ENCODE peak calls at places on chromosomes 4 and X, in eight cellular contexts. F, V, W, X, R, M, O and A are unnamed samples.

GRCh38 chr4:14719053-14719452 is 283.2 kb upstream of the CPEB2 start:
- DNase-seq in O (no peak), F (no peak), X (no peak), V (peak; percentile 24), W (no peak), R (peak; percentile 8), M (no peak), A (no peak)

GRCh38 chr4:173332963-173333657 is 1.0 kb downstream of the HMGB2 start:
- DNase-seq in F (no peak), W (no peak), M (no peak), X (peak; percentile 20), V (no peak), R (no peak), O (peak; percentile 14), A (no peak)

GRCh38 chrX:1582686-1583437 is 8.5 kb upstream of the AKAP17A start:
- DNase-seq in R (no peak), X (no peak), M (no peak), F (no peak), V (peak; percentile 49), O (peak; percentile 45), W (no peak), A (no peak)

GRCh38 chr4:124903995-124904722 is 191.6 kb upstream of the ANKRD50 start:
- DNase-seq in V (peak; percentile 67), R (peak; percentile 42), M (peak; percentile 92), F (no peak), O (no peak), W (peak; percentile 22), X (no peak), A (no peak)

GRCh38 chr4:169151671-169152070 is 119.1 kb downstream of the SH3RF1 start:
- DNase-seq in V (peak; percentile 53), X (no peak), W (no peak), R (no peak), M (no peak), O (no peak), F (no peak), A (no peak)

GRCh38 chrX:105375816-105376215 is 155.3 kb upstream of the TEX13A start:
- DNase-seq in F (no peak), X (no peak), R (no peak), O (no peak), M (no peak), W (no peak), V (peak; percentile 77), A (no peak)

GRCh38 chr4:73718375-73719373 is 21.7 kb upstream of the CXCL8 start:
- DNase-seq in F (no peak), O (no peak), X (no peak), V (peak; percentile 52), W (no peak), R (no peak), M (no peak), A (no peak)

GRCh38 chrX:147958316-147958715 is 22.8 kb upstream of the FMR1NB start:
- DNase-seq in V (peak; percentile 1), X (no peak), M (no peak), F (no peak), W (no peak), R (no peak), O (no peak), A (no peak)

GRCh38 chr4:168585168-168586091 is 88.6 kb downstream of the PALLD start:
- DNase-seq in F (no peak), W (peak; percentile 86), O (no peak), R (peak; percentile 80), X (peak; percentile 16), M (peak; percentile 43), V (peak; percentile 91), A (peak; percentile 12)

GRCh38 chr4:183602444-183603102 is 56.4 kb downstream of the RWDD4 start:
- DNase-seq in X (no peak), F (peak; percentile 13), W (no peak), O (no peak), V (peak; percentile 44), M (no peak), R (no peak), A (no peak)

GRCh38 chr4:99323761-99324160 is 2.6 kb upstream of the ADH1B start:
- DNase-seq in F (no peak), O (no peak), X (no peak), V (peak; percentile 75), W (peak; percentile 74), R (no peak), M (no peak), A (no peak)

GRCh38 chr4:175459571-175459970 is 352.5 kb downstream of the GPM6A start:
- DNase-seq in V (peak; percentile 15), O (no peak), R (no peak), F (no peak), X (no peak), M (no peak), W (no peak), A (no peak)

GRCh38 chr4:126405369-126405982 is 1090.7 kb downstream of the FAT4 start:
- DNase-seq in W (no peak), V (peak; percentile 64), M (peak; percentile 6), X (no peak), R (no peak), O (no peak), F (no peak), A (peak; percentile 2)

GRCh38 chr4:95761871-95762270 is 78.0 kb upstream of the PDHA2 start:
- DNase-seq in X (no peak), W (no peak), R (no peak), M (no peak), O (no peak), F (no peak), V (peak; percentile 13), A (no peak)

GRCh38 chrX:4935846-4936245 is 1222.4 kb upstream of the PRKX start:
- DNase-seq in X (no peak), V (no peak), M (no peak), W (peak; percentile 16), O (no peak), R (peak; percentile 12), F (no peak), A (no peak)

GRCh38 chr4:173591760-173592159 is 61.7 kb upstream of the HAND2 start:
- DNase-seq in F (no peak), O (no peak), M (no peak), X (no peak), R (no peak), V (no peak), W (no peak), A (no peak)

GRCh38 chrX:68989456-68989855 is 160.6 kb downstream of the EFNB1 start:
- DNase-seq in M (no peak), V (no peak), O (no peak), X (no peak), W (no peak), F (no peak), R (no peak), A (no peak)

GRCh38 chrX:124347242-124347641 is 879 bp downstream of the SH2D1A start:
- DNase-seq in M (no peak), F (no peak), V (no peak), R (no peak), W (no peak), X (peak; percentile 43), O (peak; percentile 44), A (no peak)

GRCh38 chr4:105548483-105548882 is 3.9 kb upstream of the ARHGEF38 start:
- DNase-seq in V (no peak), M (no peak), F (no peak), R (no peak), X (no peak), W (no peak), O (no peak), A (no peak)

GRCh38 chrX:150158554-150159332 is 204.4 kb upstream of the MAMLD1 start:
- DNase-seq in O (no peak), V (no peak), R (no peak), F (no peak), W (no peak), X (no peak), M (no peak), A (peak; percentile 8)

GRCh38 chr4:165360041-165360782 is 18.6 kb upstream of the CPE start:
- DNase-seq in O (no peak), V (peak; percentile 70), F (no peak), M (no peak), R (no peak), X (no peak), W (no peak), A (no peak)

GRCh38 chrX:136711147-136711546 is 63.2 kb downstream of the CD40LG start:
- DNase-seq in X (peak; percentile 23), F (no peak), M (peak; percentile 17), R (peak; percentile 25), V (peak; percentile 50), W (no peak), O (no peak), A (no peak)

GRCh38 chrX:48472851-48473717 is 2.9 kb upstream of the FTSJ1 start:
- DNase-seq in X (no peak), O (no peak), W (no peak), V (no peak), R (no peak), M (no peak), F (no peak), A (peak; percentile 37)

GRCh38 chr4:121370729-121371325 is 10.0 kb downstream of the QRFPR start:
- DNase-seq in R (peak; percentile 24), F (peak; percentile 24), O (peak; percentile 11), W (peak; percentile 29), V (peak; percentile 64), M (peak; percentile 56), X (peak; percentile 29), A (peak; percentile 3)

GRCh38 chr4:119629142-119629471 is 503 bp upstream of the PDE5A start:
- DNase-seq in M (peak; percentile 79), X (no peak), V (no peak), R (no peak), F (no peak), O (no peak), W (no peak), A (no peak)

GRCh38 chr4:159024266-159024665 is 78.6 kb upstream of the RAPGEF2 start:
- DNase-seq in R (no peak), V (no peak), X (no peak), M (peak; percentile 21), O (no peak), F (no peak), W (no peak), A (no peak)

GRCh38 chrX:118459494-118459893 is 36.1 kb upstream of the DOCK11 start:
- DNase-seq in X (no peak), V (peak; percentile 52), R (no peak), M (peak; percentile 62), O (no peak), F (peak; percentile 46), W (no peak), A (peak; percentile 44)

GRCh38 chr4:125140966-125141495 is 173.7 kb upstream of the FAT4 start:
- DNase-seq in R (no peak), F (no peak), W (no peak), X (no peak), O (no peak), V (peak; percentile 60), M (no peak), A (peak; percentile 10)

GRCh38 chr4:177214935-177215334 is 94.7 kb upstream of the NEIL3 start:
- DNase-seq in R (no peak), O (no peak), W (no peak), F (no peak), X (no peak), M (no peak), V (no peak), A (no peak)

GRCh38 chrX:413322-414201 is 26.9 kb upstream of the PPP2R3B start:
- DNase-seq in F (no peak), M (peak; percentile 14), X (no peak), R (peak; percentile 63), V (peak; percentile 30), O (no peak), W (no peak), A (no peak)

GRCh38 chrX:71547339-71547738 is 14.4 kb downstream of the OGT start:
- DNase-seq in V (no peak), W (no peak), X (no peak), O (no peak), F (no peak), M (no peak), R (no peak), A (no peak)

GRCh38 chr4:68180858-68181531 is 51.3 kb upstream of the TMPRSS11F start:
- DNase-seq in V (peak; percentile 44), O (no peak), X (no peak), F (no peak), M (no peak), W (no peak), R (no peak), A (no peak)

GRCh38 chr4:112830753-112831386 is 193.9 kb downstream of the LARP7 start:
- DNase-seq in X (no peak), O (no peak), R (no peak), F (no peak), W (no peak), M (no peak), V (no peak), A (no peak)